ENCODE peak calls at places on chromosomes 3 and 15, in nine cellular contexts. G is CD8-positive, alpha-beta T cell; J is OCI-LY7; L is cardiac muscle cell; I is A673; Z is tibial nerve; M is CD8-positive, alpha-beta memory T cell; X is SK-N-SH; C is iPS DF 6.9. D is an unnamed sample.
A peak's percentile ranks its signal among the peaks of the same experiment; 100 is the strongest.

GRCh38 chr15:35507932-35508638 is 37.9 kb downstream of the DPH6 start:
- DNase-seq in I (peak; percentile 52), C (no peak), M (no peak), L (no peak), J (no peak), Z (no peak), X (peak; percentile 9), G (no peak), D (no peak)

GRCh38 chr3:141057436-141057835 is 6.3 kb downstream of the SPSB4 start:
- DNase-seq in X (no peak), L (no peak), Z (no peak), M (no peak), G (no peak), J (no peak), I (no peak), C (no peak), D (no peak)

GRCh38 chr3:115518100-115518852 is 105.0 kb upstream of the GAP43 start:
- DNase-seq in X (peak; percentile 83), L (peak; percentile 89), Z (no peak), G (no peak), M (no peak), J (no peak), I (peak; percentile 99), C (no peak), D (no peak)

GRCh38 chr3:48215466-48215865 is 7.8 kb upstream of the CAMP start:
- DNase-seq in L (peak; percentile 77), X (no peak), G (no peak), I (no peak), J (no peak), Z (peak; percentile 87), M (no peak), C (no peak), D (no peak)

GRCh38 chr3:55527381-55527780 is 40.3 kb upstream of the WNT5A start:
- DNase-seq in X (no peak), I (no peak), Z (no peak), J (no peak), M (no peak), G (no peak), L (no peak), C (no peak), D (no peak)

GRCh38 chr3:114214542-114215341 is 22.6 kb downstream of the ZNF80 start:
- DNase-seq in G (no peak), Z (no peak), L (no peak), C (peak; percentile 41), J (peak; percentile 61), X (no peak), I (no peak), M (peak; percentile 19), D (peak; percentile 26)

GRCh38 chr3:134104031-134104430 is 74.3 kb upstream of the SLCO2A1 start:
- DNase-seq in J (no peak), I (no peak), L (peak; percentile 17), Z (no peak), C (no peak), M (no peak), G (no peak), X (no peak), D (no peak)

GRCh38 chr15:29430124-29430523 is 160.5 kb upstream of the NSMCE3 start:
- DNase-seq in C (no peak), M (no peak), G (no peak), Z (no peak), I (no peak), L (no peak), J (no peak), X (no peak), D (no peak)

GRCh38 chr3:101796076-101796475 is 17.1 kb downstream of the NXPE3 start:
- DNase-seq in C (no peak), X (no peak), L (no peak), G (no peak), J (no peak), Z (no peak), M (no peak), I (no peak), D (no peak)

GRCh38 chr15:99909914-99910313 is 176.7 kb upstream of the LYSMD4 start:
- DNase-seq in C (no peak), Z (no peak), X (no peak), I (no peak), L (peak; percentile 15), M (no peak), J (no peak), G (no peak), D (no peak)

GRCh38 chr3:11558002-11558401 is 85.7 kb downstream of the VGLL4 start:
- DNase-seq in J (no peak), L (peak; percentile 63), X (no peak), I (no peak), C (no peak), Z (no peak), M (no peak), G (no peak), D (no peak)

GRCh38 chr3:157156844-157157635 is 2.9 kb downstream of the CCNL1 start:
- DNase-seq in I (peak; percentile 38), C (no peak), J (no peak), X (no peak), M (no peak), G (no peak), L (no peak), Z (no peak), D (no peak)

GRCh38 chr3:57009367-57009766 is 51.1 kb upstream of the SPATA12 start:
- DNase-seq in I (no peak), X (no peak), Z (no peak), M (no peak), J (no peak), G (no peak), L (peak; percentile 54), C (no peak), D (no peak)
- H3K4me3 ChIP-seq in I (no peak overlapping the region), X (no peak overlapping the region), Z (no peak overlapping the region), M (no peak overlapping the region), J (no peak overlapping the region), G (no peak overlapping the region), L (no peak overlapping the region), C (no peak overlapping the region), D (no peak overlapping the region)

DNA sequence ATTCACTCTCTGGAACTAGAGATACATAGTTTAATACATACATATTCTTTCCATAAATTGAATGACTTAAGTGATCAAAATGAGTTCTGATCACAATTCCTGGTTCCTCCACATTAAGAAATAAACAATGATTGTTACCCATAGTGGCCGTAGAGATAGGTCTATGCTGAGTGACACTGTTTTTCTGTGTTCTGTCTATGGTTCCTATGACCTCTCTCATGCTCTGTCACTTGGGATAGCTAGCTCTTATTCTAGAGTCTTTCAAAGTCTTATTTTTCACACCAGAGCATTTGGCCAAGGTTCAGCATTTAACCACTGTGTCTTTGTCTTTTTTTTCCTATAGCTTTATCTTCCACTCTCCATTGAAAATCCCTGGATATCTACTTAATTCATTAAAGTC is 132.4 kb downstream of the GOLGA6L6 start:
- DNase-seq in J (no peak), M (no peak), G (no peak), L (no peak), X (no peak), Z (no peak), I (no peak), C (no peak), D (no peak)
- H3K9me3 ChIP-seq in J (peaks cover 9% of the 10 kb centered on the region), M (no peaks in the 10 kb centered on the region), G (no peaks in the 10 kb centered on the region), L (peaks cover 7% of the 10 kb centered on the region), X (peaks cover 4% of the 10 kb centered on the region), Z (peaks cover 7% of the 10 kb centered on the region), I (peaks cover 57% of the 10 kb centered on the region), C (peaks cover 18% of the 10 kb centered on the region), D (no peaks in the 10 kb centered on the region)

GRCh38 chr15:95300958-95301357 is 1029.5 kb upstream of the NR2F2 start:
- DNase-seq in Z (no peak), G (no peak), C (no peak), I (no peak), L (peak; percentile 79), J (no peak), M (no peak), X (no peak), D (no peak)
- H3K4me3 ChIP-seq in Z (no peak overlapping the region), G (no peak overlapping the region), C (no peak overlapping the region), I (no peak overlapping the region), L (no peak overlapping the region), J (no peak overlapping the region), M (no peak overlapping the region), X (no peak overlapping the region), D (no peak overlapping the region)

GRCh38 chr3:13901935-13902584 is 22.2 kb upstream of the WNT7A start:
- DNase-seq in C (no peak), J (no peak), X (no peak), M (no peak), I (no peak), Z (no peak), L (no peak), G (no peak), D (no peak)
- H3K9me3 ChIP-seq in C (peaks cover 7% of the 10 kb centered on the region), J (peaks cover 28% of the 10 kb centered on the region), X (peaks cover 15% of the 10 kb centered on the region), M (peaks cover 39% of the 10 kb centered on the region), I (peaks cover 40% of the 10 kb centered on the region), Z (peaks cover 36% of the 10 kb centered on the region), L (peaks cover 5% of the 10 kb centered on the region), G (peaks cover 28% of the 10 kb centered on the region), D (peaks cover 46% of the 10 kb centered on the region)

D was measured in effector memory CD4-positive, alpha-beta T cell.